ENCODE peak calls at places on chromosomes 13 and 19, in six cellular contexts. Q, Z, T, X, N and I are unnamed samples. For H3K4me1, the result is how much of the 10 kb centered on the place peaks cover.

GRCh38 chr13:33388254-33388998 is 102.9 kb upstream of the STARD13 start:
- DNase-seq in Q (no peak), Z (no peak), T (no peak), X (no peak), N (peak), I (no peak)

GRCh38 chr19:20423381-20424207 is 142.0 kb downstream of the ZNF737 start:
- DNase-seq in Q (peak), Z (peak), T (peak), X (peak), N (no peak), I (peak)

GRCh38 chr19:52638601-52639000 is 446 bp upstream of the ZNF83 start:
- DNase-seq in Q (no peak), Z (peak), T (peak), X (peak), N (no peak), I (no peak)

GRCh38 chr13:100625447-100625846 is 36.9 kb upstream of the GGACT start:
- DNase-seq in Q (no peak), Z (no peak), T (no peak), X (no peak), N (no peak), I (no peak)

GRCh38 chr13:93625536-93625935 is 398.9 kb downstream of the GPC6 start:
- DNase-seq in Q (no peak), Z (peak), T (no peak), X (no peak), N (no peak), I (no peak)

GRCh38 chr13:63337041-63337440 is 1921.4 kb upstream of the PCDH20 start:
- DNase-seq in Q (no peak), Z (no peak), T (no peak), X (no peak), N (no peak), I (no peak)

GRCh38 chr19:397321-397720 is 11.6 kb downstream of the C2CD4C start:
- DNase-seq in Q (no peak), Z (no peak), T (peak), X (no peak), N (no peak), I (no peak)

GRCh38 chr19:51702754-51703654 is 9.9 kb downstream of the SPACA6 start:
- DNase-seq in Q (no peak), Z (no peak), T (peak), X (peak), N (no peak), I (no peak)

GRCh38 chr13:26664286-26664685 is 96.3 kb downstream of the GPR12 start:
- DNase-seq in Q (no peak), Z (no peak), T (no peak), X (no peak), N (no peak), I (no peak)

GRCh38 chr13:30345426-30346100 is 38.2 kb upstream of the KATNAL1 start:
- DNase-seq in Q (no peak), Z (no peak), T (no peak), X (no peak), N (no peak), I (no peak)
- H3K27ac ChIP-seq in Q (no peak), Z (no peak), T (no peak), X (no peak), N (no peak), I (no peak)

GRCh38 chr13:68697551-68697950 is 1410.1 kb upstream of the ATXN8OS start:
- DNase-seq in Q (no peak), Z (no peak), T (no peak), X (no peak), N (no peak), I (no peak)
- H3K4me1 ChIP-seq in Q (under half), Z (under half), T (under half), X (under half), N (under half), I (under half)

GRCh38 chr13:110127986-110128511 is 178.9 kb downstream of the COL4A1 start:
- DNase-seq in Q (no peak), Z (peak), T (no peak), X (no peak), N (no peak), I (no peak)
- H3K27ac ChIP-seq in Q (peak), Z (no peak), T (no peak), X (no peak), N (no peak), I (no peak)

GRCh38 chr13:91115776-91116175 is 231.7 kb upstream of the MIR17HG start:
- DNase-seq in Q (no peak), Z (no peak), T (no peak), X (no peak), N (no peak), I (no peak)

GRCh38 chr13:91108315-91108714 is 239.2 kb upstream of the MIR17HG start:
- DNase-seq in Q (no peak), Z (no peak), T (no peak), X (no peak), N (no peak), I (no peak)

GRCh38 chr13:91112878-91113277 is 234.6 kb upstream of the MIR17HG start:
- DNase-seq in Q (no peak), Z (no peak), T (no peak), X (no peak), N (no peak), I (no peak)

GRCh38 chr13:91111476-91112190 is 235.9 kb upstream of the MIR17HG start:
- DNase-seq in Q (no peak), Z (no peak), T (no peak), X (no peak), N (no peak), I (no peak)

DNA sequence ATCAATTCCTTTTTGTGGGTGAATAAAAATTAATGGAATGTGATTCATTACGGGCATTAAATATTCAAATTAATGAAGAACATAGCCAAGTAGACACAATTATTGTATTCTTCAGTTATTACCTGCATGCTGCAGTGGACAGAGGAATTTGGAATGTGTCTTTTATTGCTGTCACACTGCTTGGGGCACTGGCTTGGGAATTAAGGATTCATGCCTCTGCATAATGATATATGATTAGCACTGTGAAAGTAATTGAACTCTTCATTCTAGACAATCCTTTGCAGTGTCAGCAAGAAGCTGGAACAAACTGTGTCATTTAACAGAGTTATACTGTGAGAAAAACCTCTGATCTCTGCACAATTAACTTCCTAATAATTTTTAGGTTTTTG is 235.3 kb upstream of the MIR17HG start:
- DNase-seq in Q (no peak), Z (no peak), T (no peak), X (no peak), N (no peak), I (no peak)
- H3K4me1 ChIP-seq in Q (under half), Z (under half), T (under half), X (under half), N (under half), I (under half)

DNA sequence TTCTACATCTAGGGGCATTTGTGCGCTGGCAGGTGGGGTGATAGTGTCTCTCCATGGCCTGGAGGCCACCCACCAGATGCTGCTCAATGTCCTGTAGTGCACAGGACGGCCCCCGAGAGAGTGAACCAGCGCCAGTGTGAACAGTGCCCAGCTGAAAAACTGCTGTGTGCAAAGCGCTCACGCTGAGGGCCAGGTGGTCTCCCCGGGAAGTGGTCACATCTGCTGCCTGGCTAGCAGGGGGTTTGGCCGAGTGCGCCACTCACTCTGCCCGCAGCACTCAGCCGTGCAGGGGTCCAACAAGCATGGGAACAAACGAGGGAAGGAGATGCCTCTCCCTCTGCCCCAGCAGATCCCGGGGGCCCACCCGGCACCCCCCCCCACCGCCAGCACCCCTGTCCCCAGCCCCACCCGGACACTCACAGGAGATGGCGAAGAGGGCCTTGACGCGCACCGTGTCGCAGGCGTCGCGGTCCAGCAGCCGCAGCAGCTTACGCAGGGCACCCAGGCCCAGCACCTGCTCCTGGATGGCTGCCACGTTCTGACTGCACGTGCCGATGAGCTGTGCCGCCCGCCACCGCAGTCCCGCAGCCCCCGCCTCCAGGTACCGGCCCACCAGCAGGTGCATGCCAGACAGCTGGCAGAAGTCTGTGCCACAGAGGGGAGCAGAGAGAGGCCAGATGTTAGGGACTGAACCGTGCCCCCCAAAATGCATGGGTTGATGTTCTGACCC is 5.8 kb downstream of the HSPBP1 start:
- DNase-seq in Q (no peak), Z (no peak), T (no peak), X (no peak), N (no peak), I (no peak)
- H3K27ac ChIP-seq in Q (no peak), Z (no peak), T (no peak), X (no peak), N (no peak), I (no peak)

DNA sequence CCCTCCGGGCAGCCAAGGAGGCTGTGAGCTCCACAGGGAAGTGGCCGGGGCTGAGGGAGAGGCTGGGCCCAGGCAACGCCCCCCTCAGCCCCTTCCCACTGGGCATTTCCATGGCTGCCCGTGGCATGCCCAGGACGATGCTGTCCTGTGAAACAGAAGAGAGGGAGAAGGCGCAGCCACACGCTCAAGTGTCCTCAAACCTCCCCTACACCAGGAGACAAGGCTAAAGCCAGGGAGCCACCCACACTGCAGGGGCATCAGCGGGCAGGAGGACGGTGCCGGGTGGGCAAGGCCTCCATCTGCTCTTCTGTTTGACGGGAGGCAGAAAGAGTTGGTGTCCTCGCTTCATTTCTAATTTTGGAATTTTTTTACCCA is 14.2 kb upstream of the PROZ start:
- DNase-seq in Q (no peak), Z (no peak), T (no peak), X (no peak), N (no peak), I (no peak)
- H3K4me1 ChIP-seq in Q (under half), Z (under half), T (under half), X (under half), N (under half), I (under half)

GRCh38 chr19:3109491-3109890 is 15.3 kb downstream of the GNA11 start:
- DNase-seq in Q (no peak), Z (no peak), T (no peak), X (no peak), N (no peak), I (no peak)

GRCh38 chr19:3113100-3114017 is 19.2 kb downstream of the GNA11 start:
- DNase-seq in Q (no peak), Z (no peak), T (no peak), X (no peak), N (no peak), I (no peak)

GRCh38 chr19:3110126-3110825 is 16.1 kb downstream of the GNA11 start:
- DNase-seq in Q (no peak), Z (no peak), T (no peak), X (no peak), N (no peak), I (no peak)

GRCh38 chr19:3112375-3113099 is 18.4 kb downstream of the GNA11 start:
- DNase-seq in Q (no peak), Z (no peak), T (no peak), X (no peak), N (no peak), I (no peak)

GRCh38 chr19:3111586-3112247 is 17.6 kb downstream of the GNA11 start:
- DNase-seq in Q (no peak), Z (no peak), T (no peak), X (no peak), N (no peak), I (no peak)
- H3K27ac ChIP-seq in Q (no peak), Z (no peak), T (no peak), X (no peak), N (no peak), I (no peak)